ENCODE peak calls at places on chromosome 16, in five cellular contexts. One of them, this sample, is unnamed.

GRCh38 chr16:53982631-53983042 is 278.7 kb downstream of the FTO start:
- DNase-seq in neural progenitor cell: no peak
- DNase-seq in GM23248: no peak
- DNase-seq in DND-41: no peak
- DNase-seq in fibroblast of lung: no peak
- DNase-seq in this sample: no peak

GRCh38 chr16:87445486-87445885 is 47.3 kb downstream of the ZCCHC14 start:
- DNase-seq in neural progenitor cell: no peak
- DNase-seq in GM23248: peak
- DNase-seq in DND-41: no peak
- DNase-seq in fibroblast of lung: peak
- DNase-seq in this sample: no peak

GRCh38 chr16:66798162-66798561 is 3.2 kb downstream of the TERB1 start:
- DNase-seq in neural progenitor cell: no peak
- DNase-seq in GM23248: peak
- DNase-seq in DND-41: no peak
- DNase-seq in fibroblast of lung: peak
- DNase-seq in this sample: no peak

GRCh38 chr16:74466872-74467271 is 45.6 kb upstream of the CLEC18B start:
- DNase-seq in neural progenitor cell: no peak
- DNase-seq in GM23248: no peak
- DNase-seq in DND-41: no peak
- DNase-seq in fibroblast of lung: no peak
- DNase-seq in this sample: peak

GRCh38 chr16:48217708-48218107 is 26.4 kb upstream of the LONP2 start:
- DNase-seq in neural progenitor cell: no peak
- DNase-seq in GM23248: no peak
- DNase-seq in DND-41: no peak
- DNase-seq in fibroblast of lung: no peak
- DNase-seq in this sample: no peak

GRCh38 chr16:871562-872330 is 71.2 kb upstream of the GNG13 start:
- DNase-seq in neural progenitor cell: no peak
- DNase-seq in GM23248: no peak
- DNase-seq in DND-41: no peak
- DNase-seq in fibroblast of lung: no peak
- DNase-seq in this sample: no peak

GRCh38 chr16:68921654-68922053 is 78.3 kb downstream of the TANGO6 start:
- DNase-seq in neural progenitor cell: no peak
- DNase-seq in GM23248: no peak
- DNase-seq in DND-41: no peak
- DNase-seq in fibroblast of lung: peak
- DNase-seq in this sample: no peak

GRCh38 chr16:457732-458400 is 32.4 kb downstream of the RAB11FIP3 start:
- DNase-seq in neural progenitor cell: no peak
- DNase-seq in GM23248: peak
- DNase-seq in DND-41: no peak
- DNase-seq in fibroblast of lung: no peak
- DNase-seq in this sample: no peak

GRCh38 chr16:25298165-25298872 is 40.7 kb upstream of the ZKSCAN2 start:
- DNase-seq in neural progenitor cell: no peak
- DNase-seq in GM23248: no peak
- DNase-seq in DND-41: peak
- DNase-seq in fibroblast of lung: no peak
- DNase-seq in this sample: no peak

GRCh38 chr16:23537390-23537789 is 19.8 kb downstream of the EARS2 start:
- DNase-seq in neural progenitor cell: no peak
- DNase-seq in GM23248: no peak
- DNase-seq in DND-41: no peak
- DNase-seq in fibroblast of lung: no peak
- DNase-seq in this sample: no peak

GRCh38 chr16:13767215-13767614 is 152.7 kb upstream of the ERCC4 start:
- DNase-seq in neural progenitor cell: peak
- DNase-seq in GM23248: no peak
- DNase-seq in DND-41: no peak
- DNase-seq in fibroblast of lung: no peak
- DNase-seq in this sample: no peak

GRCh38 chr16:2529061-2529931 is 1.9 kb downstream of the CEMP1 start:
- DNase-seq in neural progenitor cell: no peak
- DNase-seq in GM23248: peak
- DNase-seq in DND-41: no peak
- DNase-seq in fibroblast of lung: no peak
- DNase-seq in this sample: no peak

GRCh38 chr16:21554795-21555585 is 44.4 kb upstream of the METTL9 start:
- DNase-seq in neural progenitor cell: peak
- DNase-seq in GM23248: peak
- DNase-seq in DND-41: peak
- DNase-seq in fibroblast of lung: peak
- DNase-seq in this sample: peak

GRCh38 chr16:28312327-28312726 is 20.0 kb downstream of the SBK1 start:
- DNase-seq in neural progenitor cell: no peak
- DNase-seq in GM23248: no peak
- DNase-seq in DND-41: no peak
- DNase-seq in fibroblast of lung: no peak
- DNase-seq in this sample: no peak

GRCh38 chr16:57091990-57092785 is at the start of gene CPNE2:
- DNase-seq in neural progenitor cell: peak
- DNase-seq in GM23248: peak
- DNase-seq in DND-41: peak
- DNase-seq in fibroblast of lung: peak
- DNase-seq in this sample: peak

GRCh38 chr16:19463468-19464315 is 46.0 kb downstream of the TMC5 start:
- DNase-seq in neural progenitor cell: no peak
- DNase-seq in GM23248: no peak
- DNase-seq in DND-41: no peak
- DNase-seq in fibroblast of lung: no peak
- DNase-seq in this sample: no peak

GRCh38 chr16:50861926-50862325 is 120.0 kb downstream of the CYLD start:
- DNase-seq in neural progenitor cell: no peak
- DNase-seq in GM23248: peak
- DNase-seq in DND-41: no peak
- DNase-seq in fibroblast of lung: peak
- DNase-seq in this sample: no peak

GRCh38 chr16:70604407-70605283 is 41.7 kb upstream of the IL34 start:
- DNase-seq in neural progenitor cell: no peak
- DNase-seq in GM23248: no peak
- DNase-seq in DND-41: no peak
- DNase-seq in fibroblast of lung: no peak
- DNase-seq in this sample: no peak

GRCh38 chr16:73062640-73063283 is 14.8 kb upstream of the ZFHX3 start:
- DNase-seq in neural progenitor cell: peak
- DNase-seq in GM23248: no peak
- DNase-seq in DND-41: no peak
- DNase-seq in fibroblast of lung: peak
- DNase-seq in this sample: no peak

GRCh38 chr16:55494994-55495421 is 13.9 kb upstream of the LPCAT2 start:
- DNase-seq in neural progenitor cell: peak
- DNase-seq in GM23248: peak
- DNase-seq in DND-41: no peak
- DNase-seq in fibroblast of lung: peak
- DNase-seq in this sample: no peak

GRCh38 chr16:67504190-67505021 is 21.1 kb upstream of the AGRP start:
- DNase-seq in neural progenitor cell: no peak
- DNase-seq in GM23248: peak
- DNase-seq in DND-41: no peak
- DNase-seq in fibroblast of lung: peak
- DNase-seq in this sample: peak

GRCh38 chr16:49312389-49312990 is 30.9 kb upstream of the CBLN1 start:
- DNase-seq in neural progenitor cell: peak
- DNase-seq in GM23248: no peak
- DNase-seq in DND-41: no peak
- DNase-seq in fibroblast of lung: no peak
- DNase-seq in this sample: no peak

GRCh38 chr16:51119576-51120288 is 31.3 kb downstream of the SALL1 start:
- DNase-seq in neural progenitor cell: no peak
- DNase-seq in GM23248: peak
- DNase-seq in DND-41: no peak
- DNase-seq in fibroblast of lung: no peak
- DNase-seq in this sample: no peak

GRCh38 chr16:82034981-82035612 is at the start of gene HSD17B2:
- DNase-seq in neural progenitor cell: no peak
- DNase-seq in GM23248: peak
- DNase-seq in DND-41: no peak
- DNase-seq in fibroblast of lung: peak
- DNase-seq in this sample: no peak
- H3K4me2 ChIP-seq in neural progenitor cell: no peak
- H3K4me2 ChIP-seq in GM23248: peak
- H3K4me2 ChIP-seq in DND-41: no peak
- H3K4me2 ChIP-seq in fibroblast of lung: peak
- H3K4me2 ChIP-seq in this sample: no peak

GRCh38 chr16:89690392-89690901 is 4.0 kb downstream of the CDK10 start:
- DNase-seq in neural progenitor cell: no peak
- DNase-seq in GM23248: no peak
- DNase-seq in DND-41: no peak
- DNase-seq in fibroblast of lung: no peak
- DNase-seq in this sample: no peak
- H3K4me2 ChIP-seq in neural progenitor cell: no peak
- H3K4me2 ChIP-seq in GM23248: no peak
- H3K4me2 ChIP-seq in DND-41: no peak
- H3K4me2 ChIP-seq in fibroblast of lung: no peak
- H3K4me2 ChIP-seq in this sample: no peak

DNA sequence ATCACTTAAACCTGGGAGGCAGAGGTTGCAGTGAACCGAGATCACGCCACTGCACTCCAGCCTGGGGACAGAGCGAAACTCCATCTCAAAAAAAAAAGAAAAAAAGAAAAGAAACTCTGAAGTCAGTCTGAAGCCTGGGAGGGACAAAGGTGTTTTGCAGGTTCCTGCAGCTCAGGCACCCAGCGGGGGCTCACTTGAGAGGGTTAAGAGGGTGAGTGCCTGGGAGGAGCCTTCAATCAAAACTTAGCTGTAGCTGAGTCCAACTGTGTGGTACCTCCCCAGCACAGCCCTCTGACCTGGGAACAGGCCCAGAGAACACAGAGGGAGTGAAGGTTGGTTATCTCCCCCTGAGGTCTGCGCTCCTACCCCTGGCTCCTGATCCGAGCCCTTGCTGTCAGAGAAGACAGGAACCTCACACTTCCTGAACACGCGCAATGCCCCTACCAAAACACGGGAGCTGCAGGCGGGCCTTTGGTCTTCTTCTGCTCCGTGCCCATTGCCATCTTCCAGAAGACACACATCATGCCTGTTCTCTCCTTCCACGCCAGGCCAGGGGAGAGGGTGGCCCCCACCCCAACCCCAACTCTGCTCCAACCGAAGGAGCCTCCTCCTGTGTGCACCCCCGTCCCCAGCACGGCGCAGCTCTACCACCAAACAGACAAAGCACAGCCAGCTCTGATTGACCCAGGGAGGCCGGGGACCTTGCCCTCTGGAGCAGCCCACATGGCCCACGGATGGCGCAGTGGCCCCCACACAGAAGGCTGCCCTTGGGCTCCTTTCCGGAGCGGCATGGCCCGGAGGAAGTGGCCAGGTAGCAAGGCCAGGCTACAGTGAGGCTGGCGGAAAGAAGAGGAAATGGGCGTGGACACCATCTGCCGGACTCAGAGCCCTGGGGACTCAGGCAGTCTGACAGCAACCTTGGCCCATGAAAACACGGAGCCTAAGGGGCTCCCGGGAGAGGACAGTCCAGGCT is 20.2 kb upstream of the ZC3H18 start:
- DNase-seq in neural progenitor cell: no peak
- DNase-seq in GM23248: no peak
- DNase-seq in DND-41: no peak
- DNase-seq in fibroblast of lung: no peak
- DNase-seq in this sample: no peak
- H3K4me2 ChIP-seq in neural progenitor cell: no peak
- H3K4me2 ChIP-seq in GM23248: no peak
- H3K4me2 ChIP-seq in DND-41: no peak
- H3K4me2 ChIP-seq in fibroblast of lung: no peak
- H3K4me2 ChIP-seq in this sample: no peak

DNA sequence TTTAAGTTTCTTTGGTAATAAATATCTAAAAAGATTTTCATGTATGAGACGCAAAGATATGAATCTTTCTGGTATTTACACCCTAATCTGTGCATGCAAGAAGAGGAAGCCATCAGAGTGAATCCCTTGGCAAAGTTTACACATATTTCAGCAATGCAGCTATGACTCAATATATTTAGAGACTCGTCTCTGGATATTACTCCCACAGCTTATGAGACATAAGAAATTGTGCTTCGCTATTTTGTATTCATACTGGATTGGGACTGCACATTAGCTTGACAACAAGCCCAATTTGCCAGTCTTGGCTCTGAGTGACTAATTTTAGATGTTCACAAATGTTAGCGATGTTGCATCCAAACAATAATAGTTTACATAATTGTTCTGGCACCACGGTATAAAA is 532.0 kb downstream of the CDH11 start:
- DNase-seq in neural progenitor cell: no peak
- DNase-seq in GM23248: peak
- DNase-seq in DND-41: no peak
- DNase-seq in fibroblast of lung: peak
- DNase-seq in this sample: no peak
- H3K4me2 ChIP-seq in neural progenitor cell: no peak
- H3K4me2 ChIP-seq in GM23248: peak
- H3K4me2 ChIP-seq in DND-41: no peak
- H3K4me2 ChIP-seq in fibroblast of lung: no peak
- H3K4me2 ChIP-seq in this sample: no peak

GRCh38 chr16:82761858-82762257 is 135.1 kb downstream of the CDH13 start:
- DNase-seq in neural progenitor cell: no peak
- DNase-seq in GM23248: peak
- DNase-seq in DND-41: no peak
- DNase-seq in fibroblast of lung: peak
- DNase-seq in this sample: peak
- H3K4me2 ChIP-seq in neural progenitor cell: no peak
- H3K4me2 ChIP-seq in GM23248: peak
- H3K4me2 ChIP-seq in DND-41: no peak
- H3K4me2 ChIP-seq in fibroblast of lung: peak
- H3K4me2 ChIP-seq in this sample: peak

GRCh38 chr16:12265168-12265567 is 288.6 kb downstream of the SNX29 start:
- DNase-seq in neural progenitor cell: no peak
- DNase-seq in GM23248: no peak
- DNase-seq in DND-41: no peak
- DNase-seq in fibroblast of lung: no peak
- DNase-seq in this sample: no peak
- H3K4me2 ChIP-seq in neural progenitor cell: no peak
- H3K4me2 ChIP-seq in GM23248: no peak
- H3K4me2 ChIP-seq in DND-41: no peak
- H3K4me2 ChIP-seq in fibroblast of lung: no peak
- H3K4me2 ChIP-seq in this sample: no peak